ENCODE peak calls at places on chromosomes 13 and 19, in seven cellular contexts. E, T, V, K, X, P and C are unnamed samples.

GRCh38 chr19:17721821-17722220 is 2.5 kb downstream of the MAP1S start:
- DNase-seq in K (no peak), P (no peak), T (no peak), E (no peak), X (no peak), V (peak; percentile 59), C (peak; percentile 46)

GRCh38 chr19:3534375-3535234 is 4.4 kb upstream of the TEKTIP1 start:
- DNase-seq in E (no peak), P (no peak), V (no peak), T (no peak), X (no peak), K (no peak), C (no peak)

GRCh38 chr13:29362849-29363604 is 232.5 kb downstream of the SLC7A1 start:
- DNase-seq in P (peak; percentile 83), E (peak; percentile 89), X (peak; percentile 54), T (peak; percentile 5), V (peak; percentile 62), K (no peak), C (no peak)

GRCh38 chr13:77459616-77460015 is 75.9 kb upstream of the SCEL start:
- DNase-seq in T (no peak), X (no peak), P (no peak), K (no peak), V (no peak), E (no peak), C (no peak)

GRCh38 chr13:112990783-112991182 is 21.8 kb downstream of the MCF2L start:
- DNase-seq in X (no peak), P (no peak), E (peak; percentile 67), T (no peak), V (no peak), K (no peak), C (no peak)

GRCh38 chr13:32645854-32646253 is 59.6 kb downstream of the PDS5B start:
- DNase-seq in K (no peak), E (no peak), T (no peak), V (no peak), P (no peak), X (peak; percentile 30), C (no peak)

GRCh38 chr19:43412441-43412840 is 2.2 kb upstream of the TEX101 start:
- DNase-seq in K (no peak), V (no peak), T (no peak), P (no peak), X (no peak), E (no peak), C (no peak)

GRCh38 chr13:76378767-76379166 is 507.4 kb downstream of the KCTD12 start:
- DNase-seq in K (no peak), E (no peak), P (no peak), X (no peak), T (no peak), V (no peak), C (no peak)